ENCODE peak calls at places on chromosomes 4 and X, in nine cellular contexts. U is naive thymus-derived CD4-positive, alpha-beta T cell; Q is H1; E is mammary epithelial cell; I is ovary; W is body of pancreas; X is heart left ventricle; S is Peyer's patch; Y is mesendoderm. H is an unnamed sample. For H3K4me1, the result is how much of the 10 kb centered on the place peaks cover.

GRCh38 chr4:4512282-4512681 is 29.6 kb downstream of the STX18 start:
- DNase-seq in Y (no peak), W (no peak), U (no peak), X (no peak), Q (no peak), S (no peak), E (no peak), I (no peak), H (no peak)

GRCh38 chr4:174152717-174153466 is 130.6 kb downstream of the FBXO8 start:
- DNase-seq in S (no peak), U (no peak), I (no peak), W (no peak), Y (peak), X (no peak), E (no peak), Q (no peak), H (peak)

GRCh38 chrX:54479471-54480122 is 16.4 kb downstream of the FGD1 start:
- DNase-seq in I (no peak), X (no peak), W (no peak), Q (no peak), Y (peak), U (no peak), E (no peak), S (no peak), H (peak)

GRCh38 chr4:22237846-22238513 is 277.9 kb downstream of the ADGRA3 start:
- DNase-seq in X (no peak), E (no peak), U (no peak), W (no peak), I (no peak), Q (no peak), S (peak), Y (no peak), H (no peak)

GRCh38 chrX:20144491-20144890 is 2.9 kb upstream of the EIF1AX start:
- DNase-seq in U (no peak), I (no peak), E (peak), S (no peak), X (no peak), Q (no peak), W (no peak), Y (no peak), H (no peak)

GRCh38 chr4:133151681-133152329 is 2.7 kb downstream of the PCDH10 start:
- DNase-seq in U (no peak), Y (peak), W (no peak), X (no peak), Q (no peak), I (peak), E (no peak), S (no peak), H (peak)

GRCh38 chr4:39637572-39638357 is 900 bp downstream of the SMIM14 start:
- DNase-seq in I (peak), E (peak), U (peak), X (peak), W (peak), Q (no peak), S (peak), Y (peak), H (peak)

GRCh38 chr4:113394730-113395530 is 345.5 kb downstream of the ANK2 start:
- DNase-seq in X (peak), Y (peak), Q (peak), I (no peak), W (peak), U (peak), S (no peak), E (peak), H (peak)

GRCh38 chr4:26753642-26754041 is 107.0 kb upstream of the STIM2 start:
- DNase-seq in S (no peak), Q (no peak), Y (no peak), U (no peak), E (no peak), I (no peak), X (peak), W (no peak), H (no peak)

GRCh38 chr4:145417348-145418130 is 64.1 kb upstream of the SMAD1 start:
- DNase-seq in U (no peak), S (no peak), Q (no peak), E (no peak), W (no peak), I (no peak), Y (no peak), X (no peak), H (no peak)

GRCh38 chr4:144644368-144645101 is 1.4 kb upstream of the HHIP start:
- DNase-seq in Y (no peak), X (no peak), U (no peak), Q (no peak), I (no peak), E (no peak), W (no peak), S (no peak), H (no peak)

GRCh38 chrX:19555236-19555635 is 39.9 kb upstream of the MAP3K15 start:
- DNase-seq in W (no peak), I (no peak), U (no peak), Y (no peak), X (no peak), E (no peak), S (no peak), Q (no peak), H (no peak)

GRCh38 chrX:139932077-139932900 is 564 bp downstream of the ATP11C start:
- DNase-seq in S (peak), Y (no peak), U (peak), E (peak), W (peak), Q (no peak), I (peak), X (peak), H (no peak)

GRCh38 chrX:13898603-13899002 is 81.7 kb upstream of the GPM6B start:
- DNase-seq in Q (no peak), E (peak), U (no peak), I (no peak), Y (no peak), X (no peak), W (no peak), S (no peak), H (no peak)

GRCh38 chrX:39445336-39445735 is 644.1 kb downstream of the MID1IP1 start:
- DNase-seq in U (no peak), E (no peak), S (no peak), I (no peak), Q (no peak), W (peak), X (no peak), Y (peak), H (peak)

GRCh38 chr4:1572964-1573720 is 111.0 kb downstream of the FAM53A start:
- DNase-seq in X (no peak), U (no peak), I (no peak), E (no peak), Y (no peak), W (no peak), Q (no peak), S (no peak), H (no peak)

GRCh38 chr4:8740666-8741395 is 130.8 kb downstream of the HMX1 start:
- DNase-seq in S (peak), U (no peak), I (no peak), Y (peak), Q (no peak), W (peak), X (no peak), E (no peak), H (peak)

GRCh38 chr4:25757452-25757851 is 101.8 kb downstream of the SLC34A2 start:
- DNase-seq in X (no peak), Y (no peak), U (no peak), I (no peak), E (no peak), S (no peak), W (no peak), Q (no peak), H (no peak)

GRCh38 chr4:103721251-103721650 is 1.5 kb upstream of the TACR3 start:
- DNase-seq in Y (peak), X (no peak), U (no peak), Q (no peak), W (no peak), I (no peak), E (no peak), S (no peak), H (no peak)

GRCh38 chr4:47209833-47210232 is 178.5 kb downstream of the GABRB1 start:
- DNase-seq in Q (no peak), I (no peak), S (no peak), Y (no peak), W (no peak), E (peak), U (no peak), X (no peak), H (no peak)

GRCh38 chrX:109629310-109629709 is 4.3 kb upstream of the KCNE5 start:
- DNase-seq in S (no peak), X (no peak), I (no peak), Y (no peak), U (no peak), E (no peak), W (no peak), Q (no peak), H (no peak)

GRCh38 chr4:185837415-185838103 is 25.6 kb upstream of the SORBS2 start:
- DNase-seq in X (no peak), S (no peak), W (no peak), Y (no peak), U (no peak), Q (no peak), I (no peak), E (no peak), H (no peak)
- H3K4me1 ChIP-seq in X (under half), S (under half), W (half or more), Y (under half), U (under half), Q (under half), I (under half), E (under half), H (under half)

DNA sequence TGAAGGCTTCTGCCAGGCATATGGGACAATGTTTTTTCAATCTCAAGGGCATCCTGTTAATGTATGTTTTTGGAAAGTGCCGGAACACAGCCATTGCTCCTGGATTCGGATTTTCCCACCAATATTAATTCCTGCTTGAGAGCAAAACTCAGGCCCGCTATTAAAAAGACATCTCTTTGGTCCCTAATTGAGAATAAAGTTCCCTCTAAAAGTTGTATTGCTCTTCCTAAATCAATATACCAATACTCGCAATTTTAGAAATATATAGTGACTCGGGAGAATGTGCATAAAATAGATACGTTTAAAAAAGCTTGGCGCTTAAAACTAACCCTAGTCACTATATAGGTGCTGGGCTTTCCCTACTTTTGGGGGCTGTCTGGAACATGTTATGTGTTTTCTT is 15.5 kb upstream of the PITX2 start:
- DNase-seq in E (no peak), X (no peak), U (no peak), Q (no peak), Y (no peak), W (no peak), I (no peak), S (no peak), H (no peak)
- H3K4me3 ChIP-seq in E (no peak), X (no peak), U (no peak), Q (no peak), Y (no peak), W (no peak), I (no peak), S (no peak), H (peak)

GRCh38 chr4:10606483-10607155 is 77.9 kb downstream of the CLNK start:
- DNase-seq in E (no peak), X (no peak), U (no peak), I (no peak), W (no peak), Q (no peak), S (no peak), Y (no peak), H (no peak)

GRCh38 chr4:10608501-10609219 is 75.9 kb downstream of the CLNK start:
- DNase-seq in U (no peak), E (no peak), I (no peak), S (no peak), Q (no peak), W (no peak), X (no peak), Y (no peak), H (no peak)

GRCh38 chr4:10605056-10605455 is 79.5 kb downstream of the CLNK start:
- DNase-seq in W (no peak), Y (no peak), X (no peak), I (no peak), U (no peak), S (no peak), Q (no peak), E (no peak), H (no peak)

GRCh38 chr4:10605746-10606482 is 78.7 kb downstream of the CLNK start:
- DNase-seq in Y (no peak), E (peak), W (no peak), X (no peak), Q (no peak), U (no peak), I (no peak), S (no peak), H (no peak)

DNA sequence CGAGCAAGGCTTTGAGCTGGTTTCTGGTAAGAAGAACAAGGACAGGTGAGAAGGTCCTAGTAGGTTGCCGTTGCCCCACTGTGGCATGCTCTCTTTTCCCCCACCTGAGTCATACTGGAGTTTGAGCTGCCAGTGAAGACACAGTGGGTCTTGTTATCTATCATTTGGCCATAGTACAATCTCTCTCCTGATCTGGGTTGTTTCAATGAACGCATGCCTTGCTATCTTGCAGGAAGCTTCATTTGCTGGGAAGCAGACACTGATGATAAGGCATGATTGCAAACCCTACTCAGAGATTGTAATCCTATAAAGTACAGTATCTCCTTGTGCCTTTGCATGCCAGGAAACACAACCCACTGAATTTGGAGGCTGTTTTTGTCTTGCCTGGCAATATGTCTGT is 77.4 kb downstream of the CLNK start:
- DNase-seq in S (no peak), Y (peak), X (no peak), W (no peak), U (no peak), I (no peak), Q (no peak), E (no peak), H (no peak)
- H3K27ac ChIP-seq in S (no peak), Y (no peak), X (no peak), W (no peak), U (no peak), I (no peak), Q (no peak), E (no peak), H (no peak)

GRCh38 chr4:17063870-17064269 is 165.4 kb upstream of the LDB2 start:
- DNase-seq in I (no peak), X (no peak), W (no peak), Q (no peak), Y (no peak), S (no peak), U (no peak), E (no peak), H (no peak)
- H3K4me1 ChIP-seq in I (under half), X (under half), W (under half), Q (under half), Y (under half), S (under half), U (under half), E (under half), H (under half)

GRCh38 chrX:9342581-9343051 is 122.2 kb upstream of the TBL1X start:
- DNase-seq in U (peak), W (peak), Q (peak), I (peak), X (peak), S (peak), Y (peak), E (no peak), H (peak)
- H3K4me3 ChIP-seq in U (peak), W (no peak), Q (peak), I (peak), X (peak), S (peak), Y (peak), E (no peak), H (peak)